ENCODE peak calls at places on chromosome 2, in seven cellular contexts. I, O, Q, F, S, U and R are unnamed samples.

GRCh38 chr2:29657674-29658073 is 263.7 kb downstream of the ALK start:
- DNase-seq in I (no peak), O (no peak), Q (no peak), F (no peak), S (no peak), U (no peak), R (no peak)

GRCh38 chr2:234565842-234566619 is 69.2 kb upstream of the ARL4C start:
- DNase-seq in I (peak; percentile 46), O (no peak), Q (no peak), F (no peak), S (no peak), U (no peak), R (no peak)

GRCh38 chr2:42223067-42223636 is 54.0 kb downstream of the EML4 start:
- DNase-seq in I (no peak), O (no peak), Q (no peak), F (no peak), S (no peak), U (no peak), R (no peak)

GRCh38 chr2:71530246-71530986 is 77.1 kb downstream of the DYSF start:
- DNase-seq in I (peak; percentile 48), O (no peak), Q (peak; percentile 31), F (peak; percentile 76), S (peak; percentile 83), U (peak; percentile 33), R (peak; percentile 46)

GRCh38 chr2:239644016-239644415 is 243.2 kb upstream of the HDAC4 start:
- DNase-seq in I (peak; percentile 32), O (no peak), Q (no peak), F (no peak), S (no peak), U (no peak), R (no peak)

GRCh38 chr2:108220942-108221541 is 18.7 kb upstream of the SULT1C3 start:
- DNase-seq in I (no peak), O (no peak), Q (no peak), F (no peak), S (no peak), U (no peak), R (no peak)

GRCh38 chr2:15675456-15676195 is 84.0 kb downstream of the DDX1 start:
- DNase-seq in I (no peak), O (no peak), Q (no peak), F (no peak), S (peak; percentile 53), U (no peak), R (no peak)

GRCh38 chr2:12817870-12818269 is 101.1 kb downstream of the TRIB2 start:
- DNase-seq in I (no peak), O (no peak), Q (no peak), F (no peak), S (no peak), U (no peak), R (no peak)

GRCh38 chr2:219272995-219273394 is 6.2 kb upstream of the DNAJB2 start:
- DNase-seq in I (no peak), O (no peak), Q (no peak), F (no peak), S (no peak), U (no peak), R (no peak)

GRCh38 chr2:219271021-219271420 is 8.1 kb upstream of the DNAJB2 start:
- DNase-seq in I (no peak), O (no peak), Q (no peak), F (no peak), S (no peak), U (no peak), R (no peak)

GRCh38 chr2:219273887-219274391 is 5.2 kb upstream of the DNAJB2 start:
- DNase-seq in I (no peak), O (no peak), Q (peak; percentile 72), F (no peak), S (no peak), U (no peak), R (no peak)

GRCh38 chr2:219272351-219272750 is 6.8 kb upstream of the DNAJB2 start:
- DNase-seq in I (no peak), O (no peak), Q (no peak), F (no peak), S (no peak), U (no peak), R (no peak)

GRCh38 chr2:219274392-219274921 is 4.7 kb upstream of the DNAJB2 start:
- DNase-seq in I (peak; percentile 74), O (no peak), Q (peak; percentile 64), F (no peak), S (no peak), U (no peak), R (peak; percentile 80)
- H3K9ac ChIP-seq in I (peak overlapping the region; percentile 16), O (no peak overlapping the region), Q (peak overlapping the region; percentile 60), F (peak overlapping the region; percentile 68), S (peak overlapping the region; percentile 52), U (no peak overlapping the region), R (peak overlapping the region; percentile 70)

GRCh38 chr2:186093168-186093567 is 354.6 kb downstream of the FSIP2 start:
- DNase-seq in I (no peak), O (no peak), Q (no peak), F (no peak), S (no peak), U (no peak), R (no peak)
- TF ChIP-seq YY1 in I (no peak), O (no peak), Q (no peak), F (no peak), S (no peak), U (no peak), R (no peak)

GRCh38 chr2:147451131-147451530 is 393.7 kb upstream of the ACVR2A start:
- DNase-seq in I (no peak), O (no peak), Q (no peak), F (no peak), S (no peak), U (no peak), R (no peak)
- H3K9ac ChIP-seq in I (no peak overlapping the region), O (no peak overlapping the region), Q (no peak overlapping the region), F (no peak overlapping the region), S (no peak overlapping the region), U (no peak overlapping the region), R (no peak overlapping the region)

GRCh38 chr2:7083580-7084509 is 166.6 kb downstream of the RNF144A start:
- DNase-seq in I (peak; percentile 45), O (no peak), Q (peak; percentile 32), F (peak; percentile 24), S (no peak), U (no peak), R (peak; percentile 49)
- TF ChIP-seq YY1 in I (no peak), O (no peak), Q (no peak), F (no peak), S (no peak), U (peak; percentile 31), R (no peak)

GRCh38 chr2:86000131-86000937 is 105.4 kb downstream of the POLR1A start:
- DNase-seq in I (no peak), O (no peak), Q (no peak), F (no peak), S (no peak), U (no peak), R (no peak)

GRCh38 chr2:85996591-85996990 is 107.8 kb upstream of the ST3GAL5 start:
- DNase-seq in I (no peak), O (no peak), Q (no peak), F (peak; percentile 85), S (no peak), U (no peak), R (no peak)

GRCh38 chr2:85997016-85997970 is 108.4 kb downstream of the POLR1A start:
- DNase-seq in I (no peak), O (no peak), Q (no peak), F (peak; percentile 46), S (no peak), U (no peak), R (no peak)

GRCh38 chr2:85999131-85999831 is 106.4 kb downstream of the POLR1A start:
- DNase-seq in I (no peak), O (peak; percentile 77), Q (no peak), F (no peak), S (no peak), U (no peak), R (no peak)

GRCh38 chr2:85998071-85998991 is 107.4 kb downstream of the POLR1A start:
- DNase-seq in I (no peak), O (no peak), Q (no peak), F (peak; percentile 29), S (no peak), U (no peak), R (peak; percentile 3)
- H3K9ac ChIP-seq in I (no peak overlapping the region), O (peak overlapping the region; percentile 68), Q (no peak overlapping the region), F (peak overlapping the region; percentile 62), S (peak overlapping the region; percentile 53), U (no peak overlapping the region), R (no peak overlapping the region)

GRCh38 chr2:187580462-187581124 is 26.4 kb upstream of the TFPI start:
- DNase-seq in I (peak; percentile 76), O (no peak), Q (peak; percentile 69), F (peak; percentile 31), S (peak; percentile 30), U (no peak), R (peak; percentile 18)
- TF ChIP-seq YY1 in I (no peak), O (no peak), Q (no peak), F (peak; percentile 6), S (peak; percentile 80), U (no peak), R (no peak)

GRCh38 chr2:57673983-57674382 is 372.6 kb upstream of the VRK2 start:
- DNase-seq in I (no peak), O (no peak), Q (no peak), F (no peak), S (no peak), U (no peak), R (no peak)

DNA sequence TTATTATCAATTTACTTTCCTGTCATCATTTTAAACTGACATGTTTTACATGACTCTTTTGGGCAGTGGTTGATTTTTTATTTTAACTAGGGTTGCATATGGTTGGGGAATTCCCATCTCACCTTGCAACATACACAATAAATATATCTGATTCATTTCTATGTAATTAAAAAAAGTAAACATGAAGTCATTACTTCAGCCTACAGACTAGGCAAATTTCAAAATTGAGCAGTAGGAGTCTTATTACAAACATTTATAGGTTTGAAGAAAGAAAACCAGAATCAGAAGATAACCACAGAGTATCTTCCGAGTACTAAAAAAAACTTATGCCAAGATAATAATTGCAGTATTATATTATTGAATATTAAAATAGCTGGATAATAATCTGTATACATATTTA is 377.0 kb upstream of the VRK2 start:
- DNase-seq in I (no peak), O (no peak), Q (no peak), F (no peak), S (no peak), U (no peak), R (no peak)
- H3K9ac ChIP-seq in I (no peak overlapping the region), O (no peak overlapping the region), Q (no peak overlapping the region), F (no peak overlapping the region), S (no peak overlapping the region), U (no peak overlapping the region), R (no peak overlapping the region)